ENCODE peak calls at places on chromosomes 12 and 14, in six cellular contexts. B, W, Q, T, K and E are unnamed samples.

GRCh38 chr12:53674977-53675700 is 744 bp downstream of the ATP5MC2 start:
- DNase-seq in W (no peak), Q (no peak), K (no peak), B (no peak), T (no peak), E (no peak)

GRCh38 chr12:3225154-3225795 is 148.1 kb downstream of the TSPAN9 start:
- DNase-seq in T (no peak), W (no peak), Q (no peak), K (no peak), B (no peak), E (no peak)

GRCh38 chr14:100067481-100067880 is 2.3 kb downstream of the EVL start:
- DNase-seq in W (no peak), K (no peak), B (no peak), T (no peak), Q (no peak), E (no peak)

GRCh38 chr12:121858662-121859572 is at the start of gene HPD:
- DNase-seq in Q (no peak), K (peak), B (peak), T (peak), W (peak), E (peak)

GRCh38 chr14:36852853-36853634 is 191.4 kb downstream of the PAX9 start:
- DNase-seq in T (no peak), Q (no peak), K (no peak), W (peak), B (no peak), E (no peak)

GRCh38 chr12:53068811-53069585 is 10.2 kb downstream of the SPRYD3 start:
- DNase-seq in K (no peak), T (no peak), B (no peak), Q (peak), W (no peak), E (no peak)

GRCh38 chr12:24044973-24045703 is 95.7 kb upstream of the SOX5 start:
- DNase-seq in Q (no peak), K (no peak), B (no peak), W (no peak), T (no peak), E (no peak)

GRCh38 chr14:57244103-57244502 is 24.6 kb downstream of the EXOC5 start:
- DNase-seq in W (no peak), T (no peak), K (no peak), Q (no peak), B (no peak), E (no peak)

GRCh38 chr14:66638688-66639087 is 130.7 kb downstream of the GPHN start:
- DNase-seq in W (no peak), Q (no peak), T (no peak), K (no peak), B (peak), E (no peak)

GRCh38 chr12:98741229-98741614 is 96.1 kb downstream of the APAF1 start:
- DNase-seq in T (no peak), Q (no peak), K (no peak), B (no peak), W (no peak), E (no peak)

GRCh38 chr12:75724913-75725312 is 213.5 kb upstream of the KRR1 start:
- DNase-seq in B (peak), W (no peak), Q (no peak), T (peak), K (no peak), E (no peak)

GRCh38 chr14:50725761-50726160 is 57.7 kb upstream of the SAV1 start:
- DNase-seq in W (no peak), Q (no peak), B (no peak), K (no peak), T (no peak), E (no peak)

GRCh38 chr12:110600254-110600653 is 13.7 kb upstream of the TCTN1 start:
- DNase-seq in Q (no peak), W (no peak), T (no peak), B (peak), K (no peak), E (no peak)

GRCh38 chr12:110741371-110741770 is 1.3 kb downstream of the PPP1CC start:
- DNase-seq in T (no peak), K (no peak), W (no peak), Q (no peak), B (no peak), E (no peak)

GRCh38 chr14:39897657-39898056 is 465.4 kb upstream of the FBXO33 start:
- DNase-seq in K (no peak), Q (no peak), W (no peak), B (no peak), T (no peak), E (no peak)

GRCh38 chr14:20719777-20720176 is 25.9 kb upstream of the EDDM3A start:
- DNase-seq in Q (no peak), T (peak), W (no peak), K (peak), B (no peak), E (no peak)

GRCh38 chr14:54562334-54562733 is 4.6 kb upstream of the SAMD4A start:
- DNase-seq in B (no peak), T (no peak), K (no peak), Q (no peak), W (no peak), E (no peak)

GRCh38 chr14:73058923-73059311 is 583 bp downstream of the RBM25 start:
- DNase-seq in Q (peak), B (peak), T (peak), K (peak), W (no peak), E (no peak)

GRCh38 chr14:75933712-75934296 is 48.0 kb downstream of the TGFB3 start:
- DNase-seq in B (no peak), K (no peak), W (no peak), T (no peak), Q (no peak), E (no peak)

GRCh38 chr14:68637106-68638021 is 155.5 kb downstream of the ZFP36L1 start:
- DNase-seq in K (no peak), W (no peak), B (no peak), Q (peak), T (no peak), E (no peak)

GRCh38 chr12:88015825-88016224 is 13.4 kb downstream of the C12orf50 start:
- DNase-seq in B (no peak), W (no peak), T (no peak), K (no peak), Q (no peak), E (no peak)

GRCh38 chr12:70828391-70828790 is 92.1 kb downstream of the PTPRR start:
- DNase-seq in B (no peak), K (no peak), T (no peak), W (no peak), Q (no peak), E (no peak)

GRCh38 chr14:59032821-59033220 is 155.6 kb upstream of the DAAM1 start:
- DNase-seq in Q (no peak), K (no peak), T (no peak), B (no peak), W (no peak), E (no peak)

GRCh38 chr12:124413401-124413800 is 118.5 kb downstream of the RFLNA start:
- DNase-seq in Q (no peak), K (no peak), B (no peak), W (no peak), T (no peak), E (no peak)

GRCh38 chr12:95337176-95337575 is 119.6 kb downstream of the VEZT start:
- DNase-seq in T (no peak), K (no peak), W (no peak), B (no peak), Q (no peak), E (no peak)

GRCh38 chr12:59193476-59194050 is 273.3 kb upstream of the LRIG3 start:
- DNase-seq in Q (no peak), T (no peak), W (no peak), K (no peak), B (no peak), E (no peak)

GRCh38 chr12:98320026-98320425 is 195.4 kb upstream of the TMPO start:
- DNase-seq in B (no peak), K (no peak), Q (no peak), T (no peak), W (no peak), E (no peak)

GRCh38 chr14:105388110-105388951 is 10.0 kb upstream of the TEX22 start:
- DNase-seq in B (no peak), T (no peak), Q (no peak), W (no peak), K (no peak), E (no peak)

GRCh38 chr12:58369576-58369975 is 428.2 kb downstream of the ATP23 start:
- DNase-seq in T (no peak), B (no peak), Q (no peak), K (no peak), W (no peak), E (no peak)

GRCh38 chr12:20716037-20716436 is 20.9 kb downstream of the SLCO1C1 start:
- DNase-seq in Q (no peak), K (no peak), W (no peak), T (no peak), B (peak), E (no peak)

GRCh38 chr12:54207539-54208267 is 18.9 kb upstream of the SMUG1 start:
- DNase-seq in Q (peak), W (peak), B (peak), K (peak), T (peak), E (no peak)

GRCh38 chr12:67483871-67484554 is 164.5 kb upstream of the DYRK2 start:
- DNase-seq in B (no peak), W (no peak), Q (no peak), K (no peak), T (peak), E (no peak)

GRCh38 chr12:94831081-94831747 is 172.3 kb downstream of the NDUFA12 start:
- DNase-seq in W (no peak), Q (no peak), K (no peak), B (no peak), T (no peak), E (no peak)

GRCh38 chr14:60734465-60735242 is at the start of gene MNAT1:
- DNase-seq in W (peak), K (peak), T (peak), Q (peak), B (peak), E (peak)
- TF ChIP-seq CTCF in W (no peak), K (no peak), T (no peak), Q (no peak), B (no peak), E (no peak)

DNA sequence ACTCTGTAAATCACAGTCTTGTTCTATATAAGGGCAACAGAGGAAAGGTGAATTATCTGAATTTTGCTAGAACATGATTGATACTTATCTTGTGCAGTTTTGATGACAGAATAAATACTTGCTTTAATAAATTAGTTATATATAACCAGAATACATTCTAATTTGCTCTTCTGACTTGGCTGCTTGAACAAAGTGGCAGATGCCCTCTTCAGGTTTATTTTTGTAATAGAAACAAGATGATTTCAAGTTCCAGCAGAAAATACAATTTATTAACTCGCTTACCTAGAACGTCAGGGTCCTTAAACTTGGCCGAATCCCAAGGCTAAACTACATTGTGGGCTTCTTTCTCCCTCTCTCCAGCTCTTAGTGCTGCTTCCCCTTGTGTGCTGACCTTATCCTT is 57.6 kb upstream of the SSTR1 start:
- DNase-seq in W (no peak), B (no peak), K (no peak), Q (no peak), T (no peak), E (no peak)
- TF ChIP-seq CTCF in W (no peak), B (no peak), K (no peak), Q (no peak), T (no peak), E (no peak)

DNA sequence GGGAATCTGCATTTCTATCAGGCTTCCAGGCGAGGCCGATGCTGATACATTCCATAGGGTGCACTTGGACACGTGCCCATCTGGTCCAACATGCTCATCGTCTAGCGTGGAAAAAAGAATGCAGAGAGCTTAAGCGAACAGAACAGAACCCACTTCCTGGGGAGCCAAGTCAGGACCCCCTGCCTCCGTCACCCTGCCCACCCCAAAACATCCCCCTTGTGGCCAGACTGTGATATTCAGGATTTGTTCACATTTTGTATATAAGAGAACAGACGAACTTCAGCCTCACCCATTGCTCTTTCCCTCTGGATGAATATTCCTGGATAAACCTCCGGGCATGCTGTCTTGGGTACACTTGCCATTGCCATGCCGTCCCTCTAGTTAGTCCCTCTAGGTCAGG is 4.3 kb upstream of the PIWIL1 start:
- DNase-seq in Q (no peak), T (no peak), W (no peak), K (no peak), B (no peak), E (no peak)
- TF ChIP-seq CTCF in Q (no peak), T (no peak), W (no peak), K (no peak), B (no peak), E (no peak)

DNA sequence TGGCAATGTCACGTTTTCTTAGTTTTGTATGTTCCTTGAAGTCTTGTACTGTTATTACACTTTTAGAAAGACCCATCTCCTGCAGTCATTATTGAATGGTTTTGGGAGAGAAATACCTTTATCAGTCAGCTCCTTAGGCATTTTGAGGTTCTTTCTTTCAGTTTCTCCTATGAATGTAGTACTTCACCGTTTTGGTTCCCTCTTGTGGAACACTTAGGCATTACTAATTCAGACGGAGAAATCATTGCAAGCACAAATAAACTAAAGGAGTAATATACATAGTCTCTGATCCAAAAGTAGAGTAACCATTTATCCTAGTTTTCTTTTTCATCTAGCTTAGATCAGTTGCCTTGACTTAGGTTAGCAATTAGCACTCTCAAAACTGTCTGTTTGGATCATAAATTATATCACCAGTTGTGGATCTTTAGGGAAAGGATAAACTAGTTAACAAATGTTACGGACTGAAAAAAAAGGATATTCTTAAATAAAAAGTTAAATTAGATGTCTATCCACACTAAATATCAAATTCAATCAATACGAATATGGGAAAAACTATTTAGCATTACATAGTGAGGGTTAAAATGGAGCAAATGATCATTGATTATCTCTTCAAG is 1538.3 kb upstream of the SEL1L start:
- DNase-seq in K (no peak), T (no peak), B (peak), Q (no peak), W (no peak), E (no peak)
- TF ChIP-seq CTCF in K (no peak), T (peak), B (no peak), Q (no peak), W (no peak), E (no peak)

GRCh38 chr12:50926415-50926814 is 25.9 kb upstream of the HIGD1C start:
- DNase-seq in T (no peak), K (no peak), W (no peak), B (no peak), Q (no peak), E (no peak)

GRCh38 chr12:50927356-50927755 is 25.0 kb upstream of the HIGD1C start:
- DNase-seq in K (no peak), Q (no peak), B (no peak), T (no peak), W (no peak), E (no peak)

GRCh38 chr12:50927766-50928224 is 24.5 kb upstream of the HIGD1C start:
- DNase-seq in W (no peak), B (no peak), T (no peak), Q (no peak), K (no peak), E (no peak)

GRCh38 chr12:50929831-50930230 is 22.5 kb upstream of the HIGD1C start:
- DNase-seq in B (no peak), T (no peak), W (no peak), Q (no peak), K (no peak), E (no peak)

GRCh38 chr12:50928392-50928791 is 24.0 kb upstream of the HIGD1C start:
- DNase-seq in K (no peak), T (no peak), B (no peak), W (no peak), Q (no peak), E (no peak)
- TF ChIP-seq CTCF in K (no peak), T (no peak), B (no peak), W (no peak), Q (no peak), E (no peak)

DNA sequence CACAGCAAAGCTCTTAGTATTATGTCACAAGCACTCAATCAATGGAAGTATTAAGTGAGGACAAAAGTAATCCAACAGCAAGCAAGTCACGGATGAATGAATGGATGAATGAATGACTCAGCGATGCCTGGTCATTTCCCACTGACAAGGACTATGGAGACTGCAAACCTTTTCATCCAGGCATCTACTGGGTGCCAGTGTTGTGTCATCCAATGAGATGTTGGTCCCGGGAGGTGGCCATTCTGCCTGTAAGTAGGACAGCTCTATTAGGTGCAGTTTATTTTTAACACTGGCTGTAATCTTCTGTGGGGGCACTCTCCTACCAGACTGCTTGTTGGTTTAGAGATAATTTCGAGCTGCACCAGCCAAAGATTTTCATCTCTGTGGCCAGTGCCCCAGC is 39.4 kb downstream of the STAB2 start:
- DNase-seq in T (no peak), W (peak), Q (no peak), B (peak), K (peak), E (no peak)
- TF ChIP-seq CTCF in T (no peak), W (peak), Q (no peak), B (peak), K (no peak), E (no peak)

GRCh38 chr12:102848832-102849231 is 68.2 kb downstream of the PAH start:
- DNase-seq in B (no peak), T (no peak), W (no peak), Q (no peak), K (no peak), E (no peak)
- TF ChIP-seq CTCF in B (no peak), T (no peak), W (no peak), Q (no peak), K (no peak), E (no peak)

GRCh38 chr12:131980263-131980662 is 30.5 kb downstream of the EP400 start:
- DNase-seq in W (no peak), T (no peak), K (no peak), Q (no peak), B (peak), E (no peak)
- TF ChIP-seq CTCF in W (no peak), T (no peak), K (no peak), Q (no peak), B (peak), E (no peak)